ENCODE peak calls at places on chromosomes 16 and 17, in ten cellular contexts. L, E, C, M, N, H, A, U, T and Q are unnamed samples.

GRCh38 chr16:31461201-31461920 is 2.1 kb downstream of the ARMC5 start:
- DNase-seq in N (no peak), E (no peak), C (no peak), A (no peak), M (no peak), L (no peak), U (no peak), T (no peak), H (no peak), Q (no peak)

GRCh38 chr17:27960183-27960589 is 67.0 kb upstream of the LYRM9 start:
- DNase-seq in N (no peak), E (no peak), H (no peak), T (no peak), A (no peak), C (no peak), U (no peak), M (no peak), L (no peak), Q (no peak)

GRCh38 chr17:40452074-40452787 is 9.0 kb downstream of the IGFBP4 start:
- DNase-seq in T (peak), C (no peak), N (peak), H (peak), M (no peak), E (no peak), U (no peak), A (no peak), L (no peak), Q (peak)

GRCh38 chr17:57868007-57868774 is 18.3 kb upstream of the MRPS23 start:
- DNase-seq in T (peak), N (peak), M (no peak), H (peak), E (peak), C (peak), A (no peak), U (peak), L (peak), Q (peak)

GRCh38 chr17:33668516-33668915 is 375.4 kb upstream of the ASIC2 start:
- DNase-seq in C (no peak), A (no peak), E (no peak), M (no peak), U (no peak), T (no peak), N (no peak), H (no peak), L (no peak), Q (no peak)

GRCh38 chr16:50692644-50692998 is 785 bp upstream of the NOD2 start:
- DNase-seq in U (no peak), T (no peak), A (no peak), L (no peak), H (no peak), N (no peak), C (no peak), E (no peak), M (no peak), Q (no peak)

GRCh38 chr17:7017827-7018200 is 5.0 kb upstream of the BCL6B start:
- DNase-seq in C (no peak), A (no peak), U (no peak), L (no peak), H (no peak), N (no peak), M (no peak), E (no peak), T (no peak), Q (no peak)

GRCh38 chr16:456891-457483 is 31.5 kb downstream of the RAB11FIP3 start:
- DNase-seq in M (no peak), U (no peak), E (no peak), H (no peak), L (no peak), T (no peak), C (no peak), A (no peak), N (peak), Q (no peak)

GRCh38 chr16:27366687-27367462 is 35.1 kb upstream of the IL21R start:
- DNase-seq in A (no peak), N (no peak), M (no peak), E (no peak), H (no peak), L (no peak), C (peak), U (no peak), T (no peak), Q (no peak)

GRCh38 chr16:11087691-11088431 is 143.5 kb downstream of the CLEC16A start:
- DNase-seq in A (no peak), U (no peak), M (no peak), C (no peak), H (peak), T (no peak), L (no peak), E (no peak), N (no peak), Q (peak)

GRCh38 chr16:27222499-27223225 is 19.3 kb downstream of the KDM8 start:
- DNase-seq in U (no peak), M (no peak), A (no peak), H (peak), E (no peak), C (no peak), L (peak), T (no peak), N (no peak), Q (peak)

GRCh38 chr17:71437176-71437575 is 683.6 kb upstream of the SOX9 start:
- DNase-seq in T (no peak), C (no peak), H (no peak), U (no peak), L (no peak), M (no peak), E (no peak), N (no peak), A (no peak), Q (no peak)

GRCh38 chr17:57838857-57839570 is 10.8 kb downstream of the MRPS23 start:
- DNase-seq in L (no peak), T (no peak), H (no peak), M (no peak), A (no peak), N (no peak), U (no peak), E (no peak), C (no peak), Q (no peak)

GRCh38 chr17:19288453-19288852 is 51.3 kb downstream of the EPN2 start:
- DNase-seq in C (no peak), U (no peak), N (peak), E (no peak), H (no peak), T (no peak), M (no peak), A (no peak), L (peak), Q (no peak)

GRCh38 chr17:69141802-69142472 is at the start of gene ABCA6:
- DNase-seq in T (no peak), H (no peak), M (no peak), E (no peak), A (no peak), L (no peak), U (no peak), C (no peak), N (peak), Q (peak)